ENCODE peak calls at places on chromosomes 1 and 21, in seven cellular contexts. X is HL-60; A is hippocampal formation; Z is nephron progenitor cell; E is iPS-NIHi11; S is activated CD4-positive, alpha-beta T cell treated with anti-CD3 and anti-CD28 coated beads, Interleukin-2, amount 50 U/mL, for 1 hour; P is Right ventricle myocardium superior. D is an unnamed sample.

GRCh38 chr1:38043036-38043747 is 3.4 kb downstream of the POU3F1 start:
- DNase-seq in X (no peak), A (no peak), Z (no peak), E (no peak), S (no peak), P (no peak), D (no peak)

GRCh38 chr1:94025383-94026340 is 95.3 kb downstream of the ABCA4 start:
- DNase-seq in X (peak; percentile 27), A (no peak), Z (peak; percentile 40), E (peak; percentile 69), S (no peak), P (no peak), D (peak; percentile 38)

GRCh38 chr1:113812661-113813135 is 422 bp upstream of the RSBN1 start:
- DNase-seq in X (no peak), A (no peak), Z (no peak), E (peak; percentile 50), S (no peak), P (no peak), D (no peak)

GRCh38 chr1:181080543-181080942 is 8.0 kb upstream of the IER5 start:
- DNase-seq in X (no peak), A (no peak), Z (no peak), E (no peak), S (no peak), P (no peak), D (no peak)

GRCh38 chr1:151613275-151613867 is 1.5 kb downstream of the SNX27 start:
- DNase-seq in X (peak; percentile 8), A (peak; percentile 6), Z (peak; percentile 26), E (peak; percentile 36), S (no peak), P (no peak), D (no peak)

GRCh38 chr1:151715726-151716404 is 738 bp downstream of the CELF3 start:
- DNase-seq in X (no peak), A (no peak), Z (peak; percentile 39), E (peak; percentile 67), S (no peak), P (no peak), D (peak; percentile 45)

GRCh38 chr1:206000641-206001339 is 2.4 kb downstream of the RAB7B start:
- DNase-seq in X (no peak), A (no peak), Z (no peak), E (no peak), S (no peak), P (no peak), D (no peak)

GRCh38 chr1:12052008-12052573 is 11.0 kb upstream of the TNFRSF8 start:
- DNase-seq in X (peak; percentile 28), A (no peak), Z (peak; percentile 32), E (peak; percentile 68), S (no peak), P (peak; percentile 71), D (no peak)

GRCh38 chr1:219323426-219323825 is 149.7 kb downstream of the LYPLAL1 start:
- DNase-seq in X (no peak), A (no peak), Z (no peak), E (no peak), S (no peak), P (no peak), D (no peak)

GRCh38 chr21:34199121-34199910 is 125.9 kb downstream of the MRPS6 start:
- DNase-seq in X (no peak), A (no peak), Z (no peak), E (no peak), S (no peak), P (no peak), D (no peak)

GRCh38 chr1:40140211-40140709 is 20.9 kb upstream of the RLF start:
- DNase-seq in X (no peak), A (no peak), Z (no peak), E (no peak), S (no peak), P (no peak), D (no peak)